ENCODE peak calls at places on chromosome 15, in five cellular contexts. One of them, this sample, is unnamed.

GRCh38 chr15:59052915-59053407 is 52.0 kb upstream of the CCNB2 start:
- DNase-seq in activated T-helper 1 cell treated with anti-CD3 and anti-CD28 coated beads, Interleukin-12 subunit alpha, Interleukin-12 subunit beta, Interleukin-2, Interleukin-4 antibody, amounts not matched to agents 30 ng/mL and 10 ng/mL and 1 ng/mL, durations not matched to agents 14 hours and 24 hours and 36 hours: no peak
- DNase-seq in CD4-positive, alpha-beta T cell: no peak
- DNase-seq in dermis microvascular lymphatic vessel endothelial cell: no peak
- DNase-seq in body of pancreas: no peak
- DNase-seq in this sample: no peak

GRCh38 chr15:101020451-101020850 is 101.3 kb downstream of the LRRK1 start:
- DNase-seq in body of pancreas: no peak
- DNase-seq in CD4-positive, alpha-beta T cell: no peak
- DNase-seq in activated T-helper 1 cell treated with anti-CD3 and anti-CD28 coated beads, Interleukin-12 subunit alpha, Interleukin-12 subunit beta, Interleukin-2, Interleukin-4 antibody, amounts not matched to agents 30 ng/mL and 10 ng/mL and 1 ng/mL, durations not matched to agents 14 hours and 24 hours and 36 hours: no peak
- DNase-seq in dermis microvascular lymphatic vessel endothelial cell: no peak
- DNase-seq in this sample: no peak

GRCh38 chr15:75902129-75902557 is 1.5 kb upstream of the FBXO22 start:
- DNase-seq in dermis microvascular lymphatic vessel endothelial cell: no peak
- DNase-seq in activated T-helper 1 cell treated with anti-CD3 and anti-CD28 coated beads, Interleukin-12 subunit alpha, Interleukin-12 subunit beta, Interleukin-2, Interleukin-4 antibody, amounts not matched to agents 30 ng/mL and 10 ng/mL and 1 ng/mL, durations not matched to agents 14 hours and 24 hours and 36 hours: no peak
- DNase-seq in CD4-positive, alpha-beta T cell: no peak
- DNase-seq in body of pancreas: peak; percentile 23
- DNase-seq in this sample: no peak

GRCh38 chr15:38487383-38487782 is 33.5 kb downstream of the FAM98B start:
- DNase-seq in dermis microvascular lymphatic vessel endothelial cell: no peak
- DNase-seq in body of pancreas: no peak
- DNase-seq in CD4-positive, alpha-beta T cell: no peak
- DNase-seq in activated T-helper 1 cell treated with anti-CD3 and anti-CD28 coated beads, Interleukin-12 subunit alpha, Interleukin-12 subunit beta, Interleukin-2, Interleukin-4 antibody, amounts not matched to agents 30 ng/mL and 10 ng/mL and 1 ng/mL, durations not matched to agents 14 hours and 24 hours and 36 hours: no peak
- DNase-seq in this sample: no peak

GRCh38 chr15:35301088-35301487 is 216.0 kb upstream of the NANOGP8 start:
- DNase-seq in CD4-positive, alpha-beta T cell: no peak
- DNase-seq in body of pancreas: no peak
- DNase-seq in dermis microvascular lymphatic vessel endothelial cell: no peak
- DNase-seq in activated T-helper 1 cell treated with anti-CD3 and anti-CD28 coated beads, Interleukin-12 subunit alpha, Interleukin-12 subunit beta, Interleukin-2, Interleukin-4 antibody, amounts not matched to agents 30 ng/mL and 10 ng/mL and 1 ng/mL, durations not matched to agents 14 hours and 24 hours and 36 hours: no peak
- DNase-seq in this sample: no peak

GRCh38 chr15:66593219-66593780 is 27.5 kb upstream of the LCTL start:
- DNase-seq in activated T-helper 1 cell treated with anti-CD3 and anti-CD28 coated beads, Interleukin-12 subunit alpha, Interleukin-12 subunit beta, Interleukin-2, Interleukin-4 antibody, amounts not matched to agents 30 ng/mL and 10 ng/mL and 1 ng/mL, durations not matched to agents 14 hours and 24 hours and 36 hours: no peak
- DNase-seq in dermis microvascular lymphatic vessel endothelial cell: no peak
- DNase-seq in body of pancreas: no peak
- DNase-seq in CD4-positive, alpha-beta T cell: no peak
- DNase-seq in this sample: no peak

GRCh38 chr15:99507016-99507731 is 58.6 kb upstream of the MEF2A start:
- DNase-seq in activated T-helper 1 cell treated with anti-CD3 and anti-CD28 coated beads, Interleukin-12 subunit alpha, Interleukin-12 subunit beta, Interleukin-2, Interleukin-4 antibody, amounts not matched to agents 30 ng/mL and 10 ng/mL and 1 ng/mL, durations not matched to agents 14 hours and 24 hours and 36 hours: no peak
- DNase-seq in CD4-positive, alpha-beta T cell: no peak
- DNase-seq in body of pancreas: peak; percentile 39
- DNase-seq in dermis microvascular lymphatic vessel endothelial cell: no peak
- DNase-seq in this sample: no peak

GRCh38 chr15:59317211-59317610 is 55.5 kb downstream of the MYO1E start:
- DNase-seq in CD4-positive, alpha-beta T cell: no peak
- DNase-seq in body of pancreas: no peak
- DNase-seq in dermis microvascular lymphatic vessel endothelial cell: no peak
- DNase-seq in activated T-helper 1 cell treated with anti-CD3 and anti-CD28 coated beads, Interleukin-12 subunit alpha, Interleukin-12 subunit beta, Interleukin-2, Interleukin-4 antibody, amounts not matched to agents 30 ng/mL and 10 ng/mL and 1 ng/mL, durations not matched to agents 14 hours and 24 hours and 36 hours: no peak
- DNase-seq in this sample: no peak

GRCh38 chr15:55791576-55792400 is 48.8 kb upstream of the PRTG start:
- DNase-seq in body of pancreas: no peak
- DNase-seq in dermis microvascular lymphatic vessel endothelial cell: peak; percentile 79
- DNase-seq in activated T-helper 1 cell treated with anti-CD3 and anti-CD28 coated beads, Interleukin-12 subunit alpha, Interleukin-12 subunit beta, Interleukin-2, Interleukin-4 antibody, amounts not matched to agents 30 ng/mL and 10 ng/mL and 1 ng/mL, durations not matched to agents 14 hours and 24 hours and 36 hours: no peak
- DNase-seq in CD4-positive, alpha-beta T cell: no peak
- DNase-seq in this sample: no peak

GRCh38 chr15:85764649-85765277 is 30.0 kb downstream of the KLHL25 start:
- DNase-seq in dermis microvascular lymphatic vessel endothelial cell: no peak
- DNase-seq in activated T-helper 1 cell treated with anti-CD3 and anti-CD28 coated beads, Interleukin-12 subunit alpha, Interleukin-12 subunit beta, Interleukin-2, Interleukin-4 antibody, amounts not matched to agents 30 ng/mL and 10 ng/mL and 1 ng/mL, durations not matched to agents 14 hours and 24 hours and 36 hours: no peak
- DNase-seq in body of pancreas: no peak
- DNase-seq in CD4-positive, alpha-beta T cell: no peak
- DNase-seq in this sample: no peak

GRCh38 chr15:31887246-31887645 is 143.1 kb upstream of the CHRNA7 start:
- DNase-seq in dermis microvascular lymphatic vessel endothelial cell: no peak
- DNase-seq in activated T-helper 1 cell treated with anti-CD3 and anti-CD28 coated beads, Interleukin-12 subunit alpha, Interleukin-12 subunit beta, Interleukin-2, Interleukin-4 antibody, amounts not matched to agents 30 ng/mL and 10 ng/mL and 1 ng/mL, durations not matched to agents 14 hours and 24 hours and 36 hours: no peak
- DNase-seq in body of pancreas: no peak
- DNase-seq in CD4-positive, alpha-beta T cell: no peak
- DNase-seq in this sample: no peak